ENCODE peak calls at places on chromosomes 11 and 22, in ten cellular contexts. O is caudate nucleus; D is A549; Z is stimulated activated CD4-positive, alpha-beta T cell treated with anti-CD3 and anti-CD28 coated beads, TNF-alpha, amount 100 ng/mL, for 48 hours; I is kidney tubule cell; C is NCI-H1694 treated with DMSO at 0.1 percent for 48 hours; A is activated CD8-positive, alpha-beta memory T cell treated with anti-CD3 and anti-CD28 coated beads, Interleukin-2, amount 10 ng/mL, durations not matched to agents 7 days and 5 days; N is GM06990; G is stomach; X is sigmoid colon. F is an unnamed sample.

GRCh38 chr22:27204280-27204679 is 546.9 kb downstream of the MIAT start:
- DNase-seq in O (no peak), D (no peak), Z (no peak), I (no peak), C (no peak), A (no peak), N (no peak), G (no peak), X (no peak), F (no peak)

GRCh38 chr11:70028147-70028855 is 49.8 kb upstream of the ANO1 start:
- DNase-seq in O (no peak), D (no peak), Z (no peak), I (no peak), C (no peak), A (no peak), N (no peak), G (no peak), X (no peak), F (no peak)

GRCh38 chr11:111764621-111765020 is 1.6 kb downstream of the PPP2R1B start:
- DNase-seq in O (no peak), D (no peak), Z (no peak), I (peak), C (no peak), A (no peak), N (no peak), G (no peak), X (no peak), F (no peak)

GRCh38 chr22:19505735-19506126 is 18.5 kb downstream of the CLDN5 start:
- DNase-seq in O (no peak), D (no peak), Z (no peak), I (no peak), C (no peak), A (no peak), N (no peak), G (no peak), X (no peak), F (no peak)

GRCh38 chr11:61864814-61865775 is 26.2 kb downstream of the FADS3 start:
- DNase-seq in O (no peak), D (no peak), Z (no peak), I (no peak), C (no peak), A (no peak), N (no peak), G (no peak), X (no peak), F (no peak)

GRCh38 chr22:43260346-43260745 is 73.4 kb upstream of the TTLL12 start:
- DNase-seq in O (no peak), D (no peak), Z (no peak), I (no peak), C (no peak), A (no peak), N (no peak), G (no peak), X (no peak), F (no peak)

GRCh38 chr22:20989323-20990138 is 7.4 kb downstream of the LZTR1 start:
- DNase-seq in O (no peak), D (no peak), Z (no peak), I (peak), C (no peak), A (no peak), N (no peak), G (no peak), X (no peak), F (no peak)

GRCh38 chr11:9143726-9144125 is 52.3 kb upstream of the SCUBE2 start:
- DNase-seq in O (no peak), D (no peak), Z (no peak), I (no peak), C (no peak), A (no peak), N (no peak), G (no peak), X (no peak), F (no peak)

GRCh38 chr22:46010951-46011626 is 34.1 kb upstream of the WNT7B start:
- DNase-seq in O (peak), D (no peak), Z (no peak), I (peak), C (no peak), A (no peak), N (no peak), G (peak), X (peak), F (no peak)

GRCh38 chr11:43925932-43926505 is 16.4 kb upstream of the C11orf96 start:
- DNase-seq in O (no peak), D (no peak), Z (no peak), I (no peak), C (no peak), A (no peak), N (no peak), G (no peak), X (no peak), F (no peak)

GRCh38 chr11:26527685-26528084 is 44.4 kb downstream of the MUC15 start:
- DNase-seq in O (no peak), D (no peak), Z (no peak), I (no peak), C (no peak), A (no peak), N (no peak), G (no peak), X (no peak), F (no peak)

GRCh38 chr11:606245-606644 is 9.5 kb downstream of the IRF7 start:
- DNase-seq in O (no peak), D (peak), Z (no peak), I (peak), C (no peak), A (no peak), N (no peak), G (peak), X (peak), F (no peak)

GRCh38 chr11:13405220-13405619 is 57.8 kb downstream of the BTBD10 start:
- DNase-seq in O (no peak), D (no peak), Z (no peak), I (no peak), C (no peak), A (no peak), N (no peak), G (no peak), X (no peak), F (no peak)

GRCh38 chr11:46260161-46260560 is 17.3 kb upstream of the CREB3L1 start:
- DNase-seq in O (no peak), D (no peak), Z (no peak), I (no peak), C (no peak), A (no peak), N (no peak), G (no peak), X (no peak), F (no peak)

GRCh38 chr11:134331565-134332188 is at the start of gene GLB1L2:
- DNase-seq in O (peak), D (peak), Z (peak), I (peak), C (peak), A (peak), N (peak), G (peak), X (peak), F (peak)

GRCh38 chr11:45663486-45664375 is 1.7 kb downstream of the CHST1 start:
- DNase-seq in O (no peak), D (no peak), Z (no peak), I (peak), C (no peak), A (no peak), N (no peak), G (no peak), X (peak), F (no peak)

GRCh38 chr22:44455151-44455962 is 42.7 kb downstream of the RTL6 start:
- DNase-seq in O (no peak), D (no peak), Z (peak), I (no peak), C (no peak), A (peak), N (peak), G (peak), X (no peak), F (no peak)

GRCh38 chr11:78630561-78631303 is 56.1 kb upstream of the NARS2 start:
- DNase-seq in O (no peak), D (no peak), Z (no peak), I (no peak), C (no peak), A (no peak), N (no peak), G (no peak), X (no peak), F (no peak)

GRCh38 chr11:60332923-60333322 is 5.9 kb downstream of the MS4A6E start:
- DNase-seq in O (no peak), D (no peak), Z (no peak), I (no peak), C (no peak), A (no peak), N (no peak), G (no peak), X (no peak), F (no peak)

GRCh38 chr11:3163241-3163981 is 1.7 kb downstream of the OSBPL5 start:
- DNase-seq in O (no peak), D (no peak), Z (no peak), I (no peak), C (no peak), A (no peak), N (no peak), G (no peak), X (no peak), F (no peak)

GRCh38 chr11:119999220-119999619 is 138.7 kb downstream of the TRIM29 start:
- DNase-seq in O (no peak), D (peak), Z (no peak), I (peak), C (no peak), A (no peak), N (no peak), G (no peak), X (no peak), F (no peak)

GRCh38 chr22:39773976-39774539 is 119.5 kb downstream of the ENTHD1 start:
- DNase-seq in O (no peak), D (no peak), Z (peak), I (no peak), C (no peak), A (peak), N (peak), G (no peak), X (no peak), F (peak)

GRCh38 chr11:96854425-96854824 is 464.6 kb downstream of the JRKL start:
- DNase-seq in O (no peak), D (no peak), Z (no peak), I (no peak), C (no peak), A (no peak), N (no peak), G (no peak), X (no peak), F (no peak)

GRCh38 chr11:45745065-45745811 is 59.7 kb upstream of the SLC35C1 start:
- DNase-seq in O (peak), D (no peak), Z (no peak), I (no peak), C (no peak), A (no peak), N (no peak), G (no peak), X (peak), F (no peak)

GRCh38 chr22:44822479-44822878 is 70.1 kb downstream of the ARHGAP8 start:
- DNase-seq in O (no peak), D (no peak), Z (no peak), I (no peak), C (no peak), A (no peak), N (no peak), G (no peak), X (peak), F (no peak)

F was measured in GM19239.